ENCODE peak calls at places on chromosomes 2 and 18, in six cellular contexts. I is GF-D8; Y is COR-L47; Q is CD4-positive, alpha-beta T cell; W is mesothelial cell of epicardium; G is AG09309. C is an unnamed sample.

GRCh38 chr2:200092235-200092634 is 136.9 kb downstream of the MAIP1 start:
- DNase-seq in I (no peak), Y (no peak), Q (no peak), W (no peak), G (no peak), C (no peak)

GRCh38 chr2:69177785-69178636 is 165.0 kb downstream of the ANTXR1 start:
- DNase-seq in I (peak; percentile 61), Y (no peak), Q (no peak), W (no peak), G (peak; percentile 91), C (no peak)

GRCh38 chr18:41501848-41502247 is 453.2 kb upstream of the PIK3C3 start:
- DNase-seq in I (no peak), Y (no peak), Q (no peak), W (no peak), G (no peak), C (no peak)

GRCh38 chr2:159211447-159212396 is 74.8 kb downstream of the WDSUB1 start:
- DNase-seq in I (no peak), Y (no peak), Q (no peak), W (no peak), G (no peak), C (no peak)

GRCh38 chr2:171083426-171083825 is 77.3 kb downstream of the TLK1 start:
- DNase-seq in I (no peak), Y (no peak), Q (no peak), W (no peak), G (no peak), C (no peak)

GRCh38 chr2:223084873-223085272 is 32.9 kb downstream of the KCNE4 start:
- DNase-seq in I (no peak), Y (peak; percentile 75), Q (no peak), W (no peak), G (no peak), C (peak; percentile 57)

GRCh38 chr18:42094875-42095274 is 139.8 kb downstream of the PIK3C3 start:
- DNase-seq in I (no peak), Y (no peak), Q (no peak), W (no peak), G (no peak), C (peak; percentile 64)

GRCh38 chr18:26524952-26525351 is 23.4 kb downstream of the KCTD1 start:
- DNase-seq in I (no peak), Y (no peak), Q (no peak), W (no peak), G (no peak), C (no peak)

GRCh38 chr2:240339411-240340360 is 95.8 kb upstream of the GPC1 start:
- DNase-seq in I (no peak), Y (no peak), Q (no peak), W (no peak), G (no peak), C (no peak)

GRCh38 chr2:64551851-64552250 is 27.7 kb downstream of the AFTPH start:
- DNase-seq in I (no peak), Y (no peak), Q (no peak), W (no peak), G (no peak), C (no peak)

C was measured in kidney tubule cell.